ENCODE peak calls at places on chromosomes 13 and 19, in nine cellular contexts. One of them, this sample, is unnamed.
A peak's percentile ranks its signal among the peaks of the same experiment; 100 is the strongest.

GRCh38 chr19:39314016-39314728 is 6.5 kb downstream of the LRFN1 start:
- DNase-seq in GM12892: no peak
- DNase-seq in sigmoid colon: no peak
- DNase-seq in GM23338: no peak
- DNase-seq in GM12878: no peak
- DNase-seq in SK-N-SH: no peak
- DNase-seq in breast epithelium: no peak
- DNase-seq in endothelial cell of umbilical vein: no peak
- DNase-seq in HepG2: no peak
- DNase-seq in this sample: no peak

GRCh38 chr13:92590503-92590908 is 636.1 kb upstream of the GPC6 start:
- DNase-seq in GM12892: no peak
- DNase-seq in sigmoid colon: no peak
- DNase-seq in GM23338: no peak
- DNase-seq in GM12878: no peak
- DNase-seq in SK-N-SH: no peak
- DNase-seq in breast epithelium: no peak
- DNase-seq in endothelial cell of umbilical vein: no peak
- DNase-seq in HepG2: no peak
- DNase-seq in this sample: no peak

GRCh38 chr13:112990783-112991182 is 21.8 kb downstream of the MCF2L start:
- DNase-seq in GM12892: no peak
- DNase-seq in sigmoid colon: no peak
- DNase-seq in GM23338: peak; percentile 67
- DNase-seq in GM12878: no peak
- DNase-seq in SK-N-SH: peak; percentile 61
- DNase-seq in breast epithelium: peak; percentile 73
- DNase-seq in endothelial cell of umbilical vein: no peak
- DNase-seq in HepG2: no peak
- DNase-seq in this sample: no peak

GRCh38 chr13:74867460-74867859 is 614.5 kb downstream of the TBC1D4 start:
- DNase-seq in GM12892: no peak
- DNase-seq in sigmoid colon: no peak
- DNase-seq in GM23338: no peak
- DNase-seq in GM12878: no peak
- DNase-seq in SK-N-SH: no peak
- DNase-seq in breast epithelium: no peak
- DNase-seq in endothelial cell of umbilical vein: peak; percentile 7
- DNase-seq in HepG2: no peak
- DNase-seq in this sample: no peak

GRCh38 chr13:86945596-86945995 is 725.6 kb upstream of the SLITRK5 start:
- DNase-seq in GM12892: no peak
- DNase-seq in sigmoid colon: no peak
- DNase-seq in GM23338: no peak
- DNase-seq in GM12878: no peak
- DNase-seq in SK-N-SH: no peak
- DNase-seq in breast epithelium: no peak
- DNase-seq in endothelial cell of umbilical vein: no peak
- DNase-seq in HepG2: no peak
- DNase-seq in this sample: no peak

GRCh38 chr19:36140289-36141038 is 598 bp downstream of the CAPNS1 start:
- DNase-seq in GM12892: peak; percentile 72
- DNase-seq in sigmoid colon: peak; percentile 78
- DNase-seq in GM23338: peak; percentile 86
- DNase-seq in GM12878: no peak
- DNase-seq in SK-N-SH: peak; percentile 88
- DNase-seq in breast epithelium: peak; percentile 44
- DNase-seq in endothelial cell of umbilical vein: peak; percentile 50
- DNase-seq in HepG2: peak; percentile 53
- DNase-seq in this sample: no peak

GRCh38 chr19:46416077-46416709 is 2.8 kb upstream of the CCDC8 start:
- DNase-seq in GM12892: no peak
- DNase-seq in sigmoid colon: peak; percentile 91
- DNase-seq in GM23338: peak; percentile 96
- DNase-seq in GM12878: no peak
- DNase-seq in SK-N-SH: peak; percentile 95
- DNase-seq in breast epithelium: peak; percentile 79
- DNase-seq in endothelial cell of umbilical vein: peak; percentile 62
- DNase-seq in HepG2: peak; percentile 59
- DNase-seq in this sample: no peak

GRCh38 chr19:50912727-50913716 is 1.8 kb upstream of the KLK4 start:
- DNase-seq in GM12892: no peak
- DNase-seq in sigmoid colon: no peak
- DNase-seq in GM23338: no peak
- DNase-seq in GM12878: no peak
- DNase-seq in SK-N-SH: no peak
- DNase-seq in breast epithelium: no peak
- DNase-seq in endothelial cell of umbilical vein: no peak
- DNase-seq in HepG2: no peak
- DNase-seq in this sample: no peak

GRCh38 chr19:8615813-8616596 is 5.5 kb upstream of the ADAMTS10 start:
- DNase-seq in GM12892: no peak
- DNase-seq in sigmoid colon: peak; percentile 77
- DNase-seq in GM23338: peak; percentile 79
- DNase-seq in GM12878: no peak
- DNase-seq in SK-N-SH: peak; percentile 68
- DNase-seq in breast epithelium: no peak
- DNase-seq in endothelial cell of umbilical vein: peak; percentile 43
- DNase-seq in HepG2: peak; percentile 62
- DNase-seq in this sample: no peak

GRCh38 chr13:108360139-108360538 is 90.6 kb downstream of the TNFSF13B start:
- DNase-seq in GM12892: no peak
- DNase-seq in sigmoid colon: no peak
- DNase-seq in GM23338: no peak
- DNase-seq in GM12878: no peak
- DNase-seq in SK-N-SH: no peak
- DNase-seq in breast epithelium: no peak
- DNase-seq in endothelial cell of umbilical vein: no peak
- DNase-seq in HepG2: no peak
- DNase-seq in this sample: no peak

GRCh38 chr19:50486823-50487515 is 10.3 kb upstream of the GARIN5A start:
- DNase-seq in GM12892: no peak
- DNase-seq in sigmoid colon: no peak
- DNase-seq in GM23338: peak; percentile 97
- DNase-seq in GM12878: no peak
- DNase-seq in SK-N-SH: peak; percentile 57
- DNase-seq in breast epithelium: no peak
- DNase-seq in endothelial cell of umbilical vein: peak; percentile 15
- DNase-seq in HepG2: peak; percentile 51
- DNase-seq in this sample: no peak

GRCh38 chr19:1487576-1488281 is 2.4 kb downstream of the PCSK4 start:
- DNase-seq in GM12892: no peak
- DNase-seq in sigmoid colon: no peak
- DNase-seq in GM23338: no peak
- DNase-seq in GM12878: no peak
- DNase-seq in SK-N-SH: no peak
- DNase-seq in breast epithelium: no peak
- DNase-seq in endothelial cell of umbilical vein: no peak
- DNase-seq in HepG2: no peak
- DNase-seq in this sample: no peak

GRCh38 chr19:19531951-19532805 is 3.5 kb downstream of the YJEFN3 start:
- DNase-seq in GM12892: peak; percentile 89
- DNase-seq in sigmoid colon: peak; percentile 88
- DNase-seq in GM23338: peak; percentile 94
- DNase-seq in GM12878: no peak
- DNase-seq in SK-N-SH: peak; percentile 86
- DNase-seq in breast epithelium: peak; percentile 62
- DNase-seq in endothelial cell of umbilical vein: peak; percentile 44
- DNase-seq in HepG2: peak; percentile 30
- DNase-seq in this sample: no peak

GRCh38 chr13:33119022-33119735 is 103.0 kb downstream of the KL start:
- DNase-seq in GM12892: no peak
- DNase-seq in sigmoid colon: no peak
- DNase-seq in GM23338: peak; percentile 11
- DNase-seq in GM12878: no peak
- DNase-seq in SK-N-SH: no peak
- DNase-seq in breast epithelium: peak; percentile 40
- DNase-seq in endothelial cell of umbilical vein: no peak
- DNase-seq in HepG2: no peak
- DNase-seq in this sample: no peak

GRCh38 chr13:24624801-24625231 is 55.4 kb upstream of the ATP12A start:
- DNase-seq in GM12892: no peak
- DNase-seq in sigmoid colon: peak; percentile 74
- DNase-seq in GM23338: no peak
- DNase-seq in GM12878: no peak
- DNase-seq in SK-N-SH: no peak
- DNase-seq in breast epithelium: no peak
- DNase-seq in endothelial cell of umbilical vein: no peak
- DNase-seq in HepG2: no peak
- DNase-seq in this sample: no peak

GRCh38 chr19:44668985-44669764 is 2.1 kb upstream of the CEACAM19 start:
- DNase-seq in GM12892: no peak
- DNase-seq in sigmoid colon: no peak
- DNase-seq in GM23338: no peak
- DNase-seq in GM12878: no peak
- DNase-seq in SK-N-SH: no peak
- DNase-seq in breast epithelium: no peak
- DNase-seq in endothelial cell of umbilical vein: no peak
- DNase-seq in HepG2: no peak
- DNase-seq in this sample: no peak

GRCh38 chr19:15378529-15379082 is 981 bp downstream of the AKAP8 start:
- DNase-seq in GM12892: no peak
- DNase-seq in sigmoid colon: peak; percentile 76
- DNase-seq in GM23338: peak; percentile 73
- DNase-seq in GM12878: no peak
- DNase-seq in SK-N-SH: peak; percentile 62
- DNase-seq in breast epithelium: peak; percentile 43
- DNase-seq in endothelial cell of umbilical vein: peak; percentile 43
- DNase-seq in HepG2: peak; percentile 34
- DNase-seq in this sample: no peak

DNA sequence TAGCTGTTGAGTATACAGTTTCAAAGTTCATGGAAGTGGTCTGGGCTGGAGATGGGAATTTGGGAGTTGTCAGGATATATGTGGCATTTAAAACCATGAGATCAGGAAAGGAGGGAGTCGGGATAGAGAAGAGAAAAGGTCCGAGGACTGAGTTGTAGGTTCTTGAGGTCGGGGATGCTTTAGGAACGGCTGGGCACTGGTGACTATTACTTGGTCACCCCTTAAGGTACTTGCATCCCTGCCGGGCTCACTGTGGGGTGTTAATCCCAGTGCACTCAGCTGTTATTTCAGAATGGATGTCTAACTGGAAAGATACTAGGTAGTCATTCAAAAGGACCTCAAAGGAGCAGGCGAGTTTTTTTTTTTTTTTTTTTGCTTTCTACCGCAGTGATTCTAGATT is 34.2 kb downstream of the WASF3 start:
- DNase-seq in GM12892: no peak
- DNase-seq in sigmoid colon: no peak
- DNase-seq in GM23338: no peak
- DNase-seq in GM12878: no peak
- DNase-seq in SK-N-SH: no peak
- DNase-seq in breast epithelium: no peak
- DNase-seq in endothelial cell of umbilical vein: no peak
- DNase-seq in HepG2: no peak
- DNase-seq in this sample: no peak
- TF ChIP-seq POLR2AphosphoS5 in GM12892: no peak
- TF ChIP-seq POLR2AphosphoS5 in sigmoid colon: no peak
- TF ChIP-seq POLR2AphosphoS5 in GM23338: no peak
- TF ChIP-seq POLR2AphosphoS5 in GM12878: no peak
- TF ChIP-seq POLR2AphosphoS5 in SK-N-SH: no peak
- TF ChIP-seq POLR2AphosphoS5 in breast epithelium: no peak
- TF ChIP-seq POLR2AphosphoS5 in endothelial cell of umbilical vein: no peak
- TF ChIP-seq POLR2AphosphoS5 in HepG2: no peak
- TF ChIP-seq POLR2AphosphoS5 in this sample: no peak

DNA sequence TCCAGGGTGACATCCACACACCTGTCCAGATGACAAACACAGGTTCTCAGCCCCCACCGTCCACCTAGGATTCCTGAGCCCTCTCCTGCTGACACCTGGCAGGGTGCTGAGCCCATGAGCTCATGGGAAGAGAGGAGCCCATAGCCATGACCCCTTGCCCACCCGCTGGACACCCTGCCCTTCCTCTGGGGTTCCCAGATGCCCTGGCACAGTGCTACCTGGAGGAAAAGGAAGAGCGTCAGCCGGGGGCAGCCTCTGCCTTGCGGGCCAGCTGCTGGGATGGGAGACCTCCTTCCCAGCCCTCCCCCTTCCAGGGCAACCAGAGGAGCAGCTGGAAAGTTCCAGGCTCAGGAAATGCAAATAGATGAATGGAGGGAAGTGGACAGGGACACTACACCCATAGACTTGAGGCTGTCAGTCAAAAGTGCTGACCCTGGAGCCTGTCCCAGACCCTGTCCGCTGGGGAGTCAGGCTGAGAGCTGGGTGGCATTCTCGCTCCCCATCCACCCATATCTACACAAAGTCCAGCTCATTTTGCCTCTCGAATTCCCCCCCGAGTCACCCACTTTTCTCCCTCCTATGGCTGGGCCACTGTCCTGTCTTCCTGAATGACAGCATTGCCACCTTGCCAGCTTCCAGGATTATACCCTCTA is 12.3 kb upstream of the ARHGEF18 start:
- DNase-seq in GM12892: no peak
- DNase-seq in sigmoid colon: peak; percentile 36
- DNase-seq in GM23338: no peak
- DNase-seq in GM12878: no peak
- DNase-seq in SK-N-SH: no peak
- DNase-seq in breast epithelium: no peak
- DNase-seq in endothelial cell of umbilical vein: no peak
- DNase-seq in HepG2: no peak
- DNase-seq in this sample: no peak
- TF ChIP-seq POLR2AphosphoS5 in GM12892: no peak
- TF ChIP-seq POLR2AphosphoS5 in sigmoid colon: no peak
- TF ChIP-seq POLR2AphosphoS5 in GM23338: no peak
- TF ChIP-seq POLR2AphosphoS5 in GM12878: no peak
- TF ChIP-seq POLR2AphosphoS5 in SK-N-SH: no peak
- TF ChIP-seq POLR2AphosphoS5 in breast epithelium: no peak
- TF ChIP-seq POLR2AphosphoS5 in endothelial cell of umbilical vein: no peak
- TF ChIP-seq POLR2AphosphoS5 in HepG2: no peak
- TF ChIP-seq POLR2AphosphoS5 in this sample: no peak

DNA sequence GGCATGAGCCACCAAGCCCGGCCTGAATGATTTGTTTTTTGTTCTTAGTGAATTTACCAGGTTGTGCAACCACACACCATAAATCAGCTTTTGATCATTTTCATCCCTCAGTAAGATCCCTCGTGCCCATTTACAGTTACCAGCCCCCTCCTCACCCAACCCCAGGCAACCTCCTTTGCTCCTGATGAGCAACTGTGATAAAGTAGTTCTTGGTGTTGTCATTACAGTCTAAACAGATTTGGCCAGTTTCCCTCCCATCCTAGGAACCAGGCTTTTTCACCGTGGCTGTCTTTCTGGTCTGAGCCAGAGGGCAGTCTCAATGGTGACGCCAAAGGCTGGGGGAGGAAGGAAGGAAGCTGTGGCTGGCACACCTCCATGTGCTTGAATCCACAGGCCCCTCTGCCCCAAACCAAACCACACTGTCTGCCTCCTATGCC is 61.2 kb upstream of the WDFY2 start:
- DNase-seq in GM12892: no peak
- DNase-seq in sigmoid colon: no peak
- DNase-seq in GM23338: no peak
- DNase-seq in GM12878: no peak
- DNase-seq in SK-N-SH: peak; percentile 45
- DNase-seq in breast epithelium: peak; percentile 28
- DNase-seq in endothelial cell of umbilical vein: no peak
- DNase-seq in HepG2: peak; percentile 53
- DNase-seq in this sample: no peak
- TF ChIP-seq POLR2AphosphoS5 in GM12892: no peak
- TF ChIP-seq POLR2AphosphoS5 in sigmoid colon: no peak
- TF ChIP-seq POLR2AphosphoS5 in GM23338: no peak
- TF ChIP-seq POLR2AphosphoS5 in GM12878: no peak
- TF ChIP-seq POLR2AphosphoS5 in SK-N-SH: no peak
- TF ChIP-seq POLR2AphosphoS5 in breast epithelium: no peak
- TF ChIP-seq POLR2AphosphoS5 in endothelial cell of umbilical vein: no peak
- TF ChIP-seq POLR2AphosphoS5 in HepG2: no peak
- TF ChIP-seq POLR2AphosphoS5 in this sample: no peak

GRCh38 chr13:61700663-61701062 is 285.0 kb upstream of the PCDH20 start:
- DNase-seq in GM12892: no peak
- DNase-seq in sigmoid colon: no peak
- DNase-seq in GM23338: peak; percentile 27
- DNase-seq in GM12878: no peak
- DNase-seq in SK-N-SH: no peak
- DNase-seq in breast epithelium: no peak
- DNase-seq in endothelial cell of umbilical vein: no peak
- DNase-seq in HepG2: no peak
- DNase-seq in this sample: no peak
- TF ChIP-seq POLR2AphosphoS5 in GM12892: no peak
- TF ChIP-seq POLR2AphosphoS5 in sigmoid colon: no peak
- TF ChIP-seq POLR2AphosphoS5 in GM23338: no peak
- TF ChIP-seq POLR2AphosphoS5 in GM12878: no peak
- TF ChIP-seq POLR2AphosphoS5 in SK-N-SH: no peak
- TF ChIP-seq POLR2AphosphoS5 in breast epithelium: no peak
- TF ChIP-seq POLR2AphosphoS5 in endothelial cell of umbilical vein: no peak
- TF ChIP-seq POLR2AphosphoS5 in HepG2: no peak
- TF ChIP-seq POLR2AphosphoS5 in this sample: no peak